ENCODE peak calls at places on chromosomes 7 and 10, in four cellular contexts. One of them, this sample, is unnamed. For H3K4me1, the result is how much of the 10 kb centered on the place peaks cover.

GRCh38 chr10:32377458-32378370 is 30.8 kb upstream of the EPC1 start:
- DNase-seq in breast epithelium: no peak
- DNase-seq in right lobe of liver: no peak
- DNase-seq in GM23338: no peak
- DNase-seq in this sample: peak

GRCh38 chr7:131480384-131481315 is 75.8 kb downstream of the PODXL start:
- DNase-seq in breast epithelium: no peak
- DNase-seq in right lobe of liver: no peak
- DNase-seq in GM23338: no peak
- DNase-seq in this sample: no peak

GRCh38 chr10:78981970-78982281 is 86.8 kb upstream of the ZMIZ1 start:
- DNase-seq in right lobe of liver: no peak
- DNase-seq in GM23338: no peak
- DNase-seq in breast epithelium: no peak
- DNase-seq in this sample: no peak

GRCh38 chr10:969473-970150 is 18.6 kb upstream of the GTPBP4 start:
- DNase-seq in right lobe of liver: no peak
- DNase-seq in GM23338: peak
- DNase-seq in breast epithelium: no peak
- DNase-seq in this sample: no peak

GRCh38 chr7:11474902-11475585 is 357.0 kb downstream of the THSD7A start:
- DNase-seq in right lobe of liver: no peak
- DNase-seq in GM23338: no peak
- DNase-seq in breast epithelium: no peak
- DNase-seq in this sample: no peak

GRCh38 chr7:90594791-90595317 is 1.3 kb upstream of the CDK14 start:
- DNase-seq in right lobe of liver: no peak
- DNase-seq in breast epithelium: no peak
- DNase-seq in GM23338: peak
- DNase-seq in this sample: peak

GRCh38 chr7:105196473-105196872 is 182.5 kb downstream of the KMT2E start:
- DNase-seq in breast epithelium: no peak
- DNase-seq in right lobe of liver: no peak
- DNase-seq in GM23338: no peak
- DNase-seq in this sample: no peak

GRCh38 chr7:142554555-142555532 is 194.4 kb upstream of the PRSS1 start:
- DNase-seq in GM23338: no peak
- DNase-seq in right lobe of liver: no peak
- DNase-seq in breast epithelium: no peak
- DNase-seq in this sample: no peak

GRCh38 chr7:726854-727103 is 280 bp downstream of the DNAAF5 start:
- DNase-seq in breast epithelium: peak
- DNase-seq in right lobe of liver: no peak
- DNase-seq in GM23338: no peak
- DNase-seq in this sample: no peak

GRCh38 chr10:83522456-83522855 is 616.9 kb upstream of the GHITM start:
- DNase-seq in GM23338: no peak
- DNase-seq in breast epithelium: no peak
- DNase-seq in right lobe of liver: no peak
- DNase-seq in this sample: no peak

GRCh38 chr7:142356166-142356565 is 98.3 kb upstream of the PRSS58 start:
- DNase-seq in breast epithelium: no peak
- DNase-seq in right lobe of liver: no peak
- DNase-seq in GM23338: no peak
- DNase-seq in this sample: no peak

GRCh38 chr10:112585052-112585451 is 138.0 kb downstream of the VTI1A start:
- DNase-seq in GM23338: no peak
- DNase-seq in right lobe of liver: no peak
- DNase-seq in breast epithelium: no peak
- DNase-seq in this sample: no peak

DNA sequence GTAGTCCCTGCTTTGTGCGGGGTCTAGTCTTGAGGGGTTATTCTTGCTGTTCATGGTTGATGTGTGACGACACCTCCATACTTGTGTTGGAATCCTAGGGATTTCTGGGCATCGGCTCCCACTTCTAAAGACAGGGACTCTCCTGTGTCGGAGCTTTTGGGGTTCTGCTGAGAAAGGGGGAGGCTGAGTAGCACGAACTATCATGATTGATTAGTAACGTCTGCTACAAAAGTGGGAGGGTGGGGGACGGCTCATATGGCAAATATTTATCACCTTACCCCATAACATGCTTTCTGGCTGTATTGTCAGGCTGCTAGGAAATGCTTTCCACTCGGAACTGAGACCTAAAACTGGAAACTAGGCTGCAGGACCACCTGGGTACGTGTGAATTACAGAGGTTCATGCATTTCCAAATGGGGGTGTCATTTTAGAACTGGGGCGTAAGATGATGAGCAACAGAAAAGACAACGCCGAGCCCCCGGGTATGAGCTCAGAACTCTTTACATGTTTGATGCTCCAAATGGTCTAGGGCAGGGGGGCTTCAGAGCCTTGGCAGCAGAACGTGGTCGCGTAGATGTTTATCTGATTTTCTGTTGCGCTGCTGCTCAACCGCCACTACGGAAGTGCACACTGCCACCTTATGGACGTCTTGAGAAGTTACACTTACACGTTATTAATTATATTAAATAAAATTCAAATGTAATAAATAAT is 15.1 kb upstream of the NME8 start:
- DNase-seq in breast epithelium: no peak
- DNase-seq in right lobe of liver: peak
- DNase-seq in GM23338: peak
- DNase-seq in this sample: no peak
- H3K4me3 ChIP-seq in breast epithelium: peak
- H3K4me3 ChIP-seq in right lobe of liver: peak
- H3K4me3 ChIP-seq in GM23338: no peak
- H3K4me3 ChIP-seq in this sample: peak

GRCh38 chr7:84317536-84317935 is 122.9 kb upstream of the SEMA3A start:
- DNase-seq in GM23338: no peak
- DNase-seq in right lobe of liver: no peak
- DNase-seq in breast epithelium: no peak
- DNase-seq in this sample: no peak
- H3K4me1 ChIP-seq in GM23338: under half
- H3K4me1 ChIP-seq in right lobe of liver: under half
- H3K4me1 ChIP-seq in breast epithelium: under half
- H3K4me1 ChIP-seq in this sample: under half

DNA sequence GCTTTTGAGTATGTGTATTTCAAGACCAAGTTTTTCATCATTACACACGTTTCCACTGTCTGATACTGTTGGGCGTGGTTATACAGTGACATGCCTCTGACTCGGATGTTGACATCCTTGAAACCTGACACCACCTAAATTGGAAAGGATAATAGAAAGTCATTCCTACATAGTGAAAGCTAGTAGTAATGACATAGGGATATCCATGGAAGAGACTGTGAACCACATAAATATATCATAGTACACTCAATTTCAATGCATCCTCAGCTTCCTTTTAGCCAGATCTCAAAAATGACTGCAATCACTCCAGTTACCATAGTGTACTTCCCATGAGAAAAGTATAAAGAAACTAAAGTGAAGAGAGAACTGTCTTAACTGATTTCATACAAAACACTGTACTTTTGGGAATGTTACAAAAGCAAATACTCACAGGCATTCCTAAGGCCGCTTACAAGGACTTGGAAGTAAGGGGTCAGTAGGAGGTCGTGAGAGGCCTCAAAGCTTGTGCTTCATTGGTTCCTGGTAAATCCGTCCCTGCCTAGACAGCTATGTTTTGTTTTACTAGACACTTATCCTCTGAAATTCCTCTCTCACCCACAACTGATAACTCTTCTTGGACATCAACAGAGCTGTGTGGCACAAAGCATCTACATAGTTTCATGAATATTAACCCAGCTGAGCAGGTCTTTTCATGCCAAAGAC is 71.8 kb upstream of the VWDE start:
- DNase-seq in GM23338: peak
- DNase-seq in breast epithelium: no peak
- DNase-seq in right lobe of liver: no peak
- DNase-seq in this sample: no peak
- H3K4me3 ChIP-seq in GM23338: no peak
- H3K4me3 ChIP-seq in breast epithelium: no peak
- H3K4me3 ChIP-seq in right lobe of liver: no peak
- H3K4me3 ChIP-seq in this sample: no peak

GRCh38 chr7:96204601-96205000 is 117.3 kb downstream of the SLC25A13 start:
- DNase-seq in GM23338: no peak
- DNase-seq in right lobe of liver: no peak
- DNase-seq in breast epithelium: no peak
- DNase-seq in this sample: no peak
- H3K4me1 ChIP-seq in GM23338: under half
- H3K4me1 ChIP-seq in right lobe of liver: under half
- H3K4me1 ChIP-seq in breast epithelium: under half
- H3K4me1 ChIP-seq in this sample: under half

GRCh38 chr10:61400524-61400923 is 52.7 kb downstream of the TMEM26 start:
- DNase-seq in breast epithelium: no peak
- DNase-seq in GM23338: no peak
- DNase-seq in right lobe of liver: no peak
- DNase-seq in this sample: no peak

GRCh38 chr10:61399386-61399785 is 53.8 kb downstream of the TMEM26 start:
- DNase-seq in right lobe of liver: no peak
- DNase-seq in GM23338: no peak
- DNase-seq in breast epithelium: no peak
- DNase-seq in this sample: no peak

GRCh38 chr10:61398730-61399129 is 54.5 kb downstream of the TMEM26 start:
- DNase-seq in GM23338: no peak
- DNase-seq in right lobe of liver: no peak
- DNase-seq in breast epithelium: no peak
- DNase-seq in this sample: no peak

DNA sequence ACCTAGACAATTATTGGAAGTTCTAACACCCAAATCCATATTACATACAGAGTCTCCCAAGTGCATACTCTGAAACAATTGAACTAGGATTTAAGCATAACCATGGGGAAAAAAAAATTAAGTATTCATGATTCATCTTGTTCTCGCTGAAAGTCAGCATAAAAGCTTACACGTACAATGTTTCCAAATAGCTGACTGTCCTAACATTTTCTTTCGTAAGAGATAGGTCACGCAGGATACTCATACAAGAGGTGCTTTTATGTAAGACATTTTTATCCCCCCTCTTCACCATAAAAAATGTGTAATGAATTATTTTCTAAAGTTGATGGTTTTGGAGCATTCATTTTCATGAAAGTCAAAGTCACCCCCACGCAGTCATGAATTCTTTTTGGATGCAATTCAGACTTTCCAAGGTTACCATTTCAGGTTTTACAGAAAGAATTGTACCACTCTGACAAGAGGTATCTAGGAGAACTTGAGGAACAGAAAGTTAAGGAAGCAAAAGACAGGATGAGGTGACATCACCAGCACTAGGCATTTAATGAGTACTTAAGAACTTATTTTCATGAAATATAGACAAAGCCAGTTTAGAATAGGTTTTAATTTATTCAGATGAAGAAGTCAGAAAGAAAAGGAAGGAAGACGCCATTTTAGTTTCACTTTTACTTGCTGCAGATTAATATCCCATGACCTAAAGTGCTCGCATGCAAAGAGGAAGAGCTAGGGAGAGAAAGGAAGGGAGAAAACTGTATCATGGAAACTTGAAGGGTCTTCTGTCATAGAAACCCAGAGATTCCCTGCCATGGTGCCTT is 55.8 kb downstream of the TMEM26 start:
- DNase-seq in right lobe of liver: no peak
- DNase-seq in GM23338: no peak
- DNase-seq in breast epithelium: no peak
- DNase-seq in this sample: no peak
- H3K4me3 ChIP-seq in right lobe of liver: peak
- H3K4me3 ChIP-seq in GM23338: no peak
- H3K4me3 ChIP-seq in breast epithelium: peak
- H3K4me3 ChIP-seq in this sample: peak